ENCODE peak calls at places on chromosomes 13 and 19, in five cellular contexts. One of them, this sample, is unnamed.

GRCh38 chr13:109740721-109741120 is 45.7 kb downstream of the IRS2 start:
- DNase-seq in fibroblast of lung: no peak
- DNase-seq in GM23248: no peak
- DNase-seq in fibroblast of gingiva: no peak
- DNase-seq in stimulated activated CD8-positive, alpha-beta memory T cell treated with anti-CD3 and anti-CD28 coated beads, Interleukin-2, amount 100 ng/mL, for 1 hour: no peak
- DNase-seq in this sample: no peak

GRCh38 chr19:53381376-53381775 is 13.6 kb upstream of the ZNF765 start:
- DNase-seq in fibroblast of lung: no peak
- DNase-seq in GM23248: no peak
- DNase-seq in fibroblast of gingiva: no peak
- DNase-seq in stimulated activated CD8-positive, alpha-beta memory T cell treated with anti-CD3 and anti-CD28 coated beads, Interleukin-2, amount 100 ng/mL, for 1 hour: no peak
- DNase-seq in this sample: no peak

GRCh38 chr19:51029718-51030117 is 3.3 kb upstream of the KLK11 start:
- DNase-seq in fibroblast of lung: no peak
- DNase-seq in GM23248: no peak
- DNase-seq in fibroblast of gingiva: no peak
- DNase-seq in stimulated activated CD8-positive, alpha-beta memory T cell treated with anti-CD3 and anti-CD28 coated beads, Interleukin-2, amount 100 ng/mL, for 1 hour: no peak
- DNase-seq in this sample: no peak

GRCh38 chr13:94251801-94252200 is 227.7 kb downstream of the DCT start:
- DNase-seq in fibroblast of lung: peak
- DNase-seq in GM23248: no peak
- DNase-seq in fibroblast of gingiva: peak
- DNase-seq in stimulated activated CD8-positive, alpha-beta memory T cell treated with anti-CD3 and anti-CD28 coated beads, Interleukin-2, amount 100 ng/mL, for 1 hour: no peak
- DNase-seq in this sample: no peak

GRCh38 chr13:67063036-67063435 is 167.1 kb downstream of the PCDH9 start:
- DNase-seq in fibroblast of lung: no peak
- DNase-seq in GM23248: no peak
- DNase-seq in fibroblast of gingiva: no peak
- DNase-seq in stimulated activated CD8-positive, alpha-beta memory T cell treated with anti-CD3 and anti-CD28 coated beads, Interleukin-2, amount 100 ng/mL, for 1 hour: no peak
- DNase-seq in this sample: no peak

GRCh38 chr19:13027031-13027430 is 31.8 kb downstream of the NFIX start:
- DNase-seq in fibroblast of lung: no peak
- DNase-seq in GM23248: peak
- DNase-seq in fibroblast of gingiva: no peak
- DNase-seq in stimulated activated CD8-positive, alpha-beta memory T cell treated with anti-CD3 and anti-CD28 coated beads, Interleukin-2, amount 100 ng/mL, for 1 hour: no peak
- DNase-seq in this sample: no peak

GRCh38 chr13:102793583-102794355 is 5.0 kb downstream of the POGLUT2 start:
- DNase-seq in fibroblast of lung: no peak
- DNase-seq in GM23248: no peak
- DNase-seq in fibroblast of gingiva: no peak
- DNase-seq in stimulated activated CD8-positive, alpha-beta memory T cell treated with anti-CD3 and anti-CD28 coated beads, Interleukin-2, amount 100 ng/mL, for 1 hour: no peak
- DNase-seq in this sample: no peak

GRCh38 chr19:39397360-39398296 is 6.5 kb downstream of the MED29 start:
- DNase-seq in fibroblast of lung: peak
- DNase-seq in GM23248: peak
- DNase-seq in fibroblast of gingiva: peak
- DNase-seq in stimulated activated CD8-positive, alpha-beta memory T cell treated with anti-CD3 and anti-CD28 coated beads, Interleukin-2, amount 100 ng/mL, for 1 hour: peak
- DNase-seq in this sample: peak

GRCh38 chr13:36447501-36447900 is 15.2 kb downstream of the CCNA1 start:
- DNase-seq in fibroblast of lung: peak
- DNase-seq in GM23248: peak
- DNase-seq in fibroblast of gingiva: peak
- DNase-seq in stimulated activated CD8-positive, alpha-beta memory T cell treated with anti-CD3 and anti-CD28 coated beads, Interleukin-2, amount 100 ng/mL, for 1 hour: no peak
- DNase-seq in this sample: no peak

GRCh38 chr13:44622259-44622658 is 46.1 kb upstream of the TSC22D1 start:
- DNase-seq in fibroblast of lung: no peak
- DNase-seq in GM23248: peak
- DNase-seq in fibroblast of gingiva: peak
- DNase-seq in stimulated activated CD8-positive, alpha-beta memory T cell treated with anti-CD3 and anti-CD28 coated beads, Interleukin-2, amount 100 ng/mL, for 1 hour: no peak
- DNase-seq in this sample: no peak

GRCh38 chr19:14375055-14375581 is 6.1 kb upstream of the ADGRE5 start:
- DNase-seq in fibroblast of lung: no peak
- DNase-seq in GM23248: no peak
- DNase-seq in fibroblast of gingiva: no peak
- DNase-seq in stimulated activated CD8-positive, alpha-beta memory T cell treated with anti-CD3 and anti-CD28 coated beads, Interleukin-2, amount 100 ng/mL, for 1 hour: peak
- DNase-seq in this sample: peak

GRCh38 chr19:1001538-1002166 is 1.4 kb downstream of the GRIN3B start:
- DNase-seq in fibroblast of lung: no peak
- DNase-seq in GM23248: peak
- DNase-seq in fibroblast of gingiva: no peak
- DNase-seq in stimulated activated CD8-positive, alpha-beta memory T cell treated with anti-CD3 and anti-CD28 coated beads, Interleukin-2, amount 100 ng/mL, for 1 hour: peak
- DNase-seq in this sample: peak

GRCh38 chr19:8308891-8309291 is 733 bp upstream of the CD320 start:
- DNase-seq in fibroblast of lung: no peak
- DNase-seq in GM23248: no peak
- DNase-seq in fibroblast of gingiva: no peak
- DNase-seq in stimulated activated CD8-positive, alpha-beta memory T cell treated with anti-CD3 and anti-CD28 coated beads, Interleukin-2, amount 100 ng/mL, for 1 hour: no peak
- DNase-seq in this sample: no peak

GRCh38 chr13:33917135-33917534 is 99.2 kb downstream of the RFC3 start:
- DNase-seq in fibroblast of lung: no peak
- DNase-seq in GM23248: no peak
- DNase-seq in fibroblast of gingiva: no peak
- DNase-seq in stimulated activated CD8-positive, alpha-beta memory T cell treated with anti-CD3 and anti-CD28 coated beads, Interleukin-2, amount 100 ng/mL, for 1 hour: no peak
- DNase-seq in this sample: no peak

GRCh38 chr13:89514534-89515312 is 1832.8 kb upstream of the MIR17HG start:
- DNase-seq in fibroblast of lung: peak
- DNase-seq in GM23248: peak
- DNase-seq in fibroblast of gingiva: peak
- DNase-seq in stimulated activated CD8-positive, alpha-beta memory T cell treated with anti-CD3 and anti-CD28 coated beads, Interleukin-2, amount 100 ng/mL, for 1 hour: no peak
- DNase-seq in this sample: no peak

GRCh38 chr19:22144394-22144793 is 52.4 kb downstream of the ZNF676 start:
- DNase-seq in fibroblast of lung: peak
- DNase-seq in GM23248: peak
- DNase-seq in fibroblast of gingiva: peak
- DNase-seq in stimulated activated CD8-positive, alpha-beta memory T cell treated with anti-CD3 and anti-CD28 coated beads, Interleukin-2, amount 100 ng/mL, for 1 hour: no peak
- DNase-seq in this sample: no peak

GRCh38 chr19:58033741-58034475 is at the start of gene ZSCAN1:
- DNase-seq in fibroblast of lung: peak
- DNase-seq in GM23248: peak
- DNase-seq in fibroblast of gingiva: peak
- DNase-seq in stimulated activated CD8-positive, alpha-beta memory T cell treated with anti-CD3 and anti-CD28 coated beads, Interleukin-2, amount 100 ng/mL, for 1 hour: peak
- DNase-seq in this sample: no peak

GRCh38 chr13:37409756-37410155 is 188.8 kb downstream of the POSTN start:
- DNase-seq in fibroblast of lung: peak
- DNase-seq in GM23248: peak
- DNase-seq in fibroblast of gingiva: no peak
- DNase-seq in stimulated activated CD8-positive, alpha-beta memory T cell treated with anti-CD3 and anti-CD28 coated beads, Interleukin-2, amount 100 ng/mL, for 1 hour: no peak
- DNase-seq in this sample: no peak

GRCh38 chr19:13597625-13598024 is 91.3 kb upstream of the CACNA1A start:
- DNase-seq in fibroblast of lung: peak
- DNase-seq in GM23248: peak
- DNase-seq in fibroblast of gingiva: peak
- DNase-seq in stimulated activated CD8-positive, alpha-beta memory T cell treated with anti-CD3 and anti-CD28 coated beads, Interleukin-2, amount 100 ng/mL, for 1 hour: peak
- DNase-seq in this sample: peak

This sample was measured in central memory CD8-positive, alpha-beta T cell.